ENCODE peak calls at places on chromosomes 3 and 15, in six cellular contexts. One of them, this sample, is unnamed.

GRCh38 chr3:157618075-157618760 is 115.0 kb upstream of the VEPH1 start:
- DNase-seq in fibroblast of pulmonary artery: peak
- DNase-seq in EL: peak
- DNase-seq in neural crest cell: no peak
- DNase-seq in non-pigmented ciliary epithelial cell: peak
- DNase-seq in activated CD4-positive, alpha-beta T cell treated with anti-CD3 and anti-CD28 coated beads for 36 hours: peak
- DNase-seq in this sample: peak

GRCh38 chr3:148680289-148680688 is 17.4 kb upstream of the AGTR1 start:
- DNase-seq in non-pigmented ciliary epithelial cell: no peak
- DNase-seq in activated CD4-positive, alpha-beta T cell treated with anti-CD3 and anti-CD28 coated beads for 36 hours: no peak
- DNase-seq in fibroblast of pulmonary artery: no peak
- DNase-seq in EL: no peak
- DNase-seq in neural crest cell: no peak
- DNase-seq in this sample: no peak

GRCh38 chr3:186609247-186609868 is 3.5 kb upstream of the AHSG start:
- DNase-seq in activated CD4-positive, alpha-beta T cell treated with anti-CD3 and anti-CD28 coated beads for 36 hours: peak
- DNase-seq in EL: peak
- DNase-seq in neural crest cell: no peak
- DNase-seq in non-pigmented ciliary epithelial cell: no peak
- DNase-seq in fibroblast of pulmonary artery: peak
- DNase-seq in this sample: no peak

GRCh38 chr3:187252311-187252710 is 39.2 kb downstream of the MASP1 start:
- DNase-seq in fibroblast of pulmonary artery: no peak
- DNase-seq in EL: no peak
- DNase-seq in activated CD4-positive, alpha-beta T cell treated with anti-CD3 and anti-CD28 coated beads for 36 hours: no peak
- DNase-seq in neural crest cell: no peak
- DNase-seq in non-pigmented ciliary epithelial cell: no peak
- DNase-seq in this sample: no peak

GRCh38 chr15:79195802-79196201 is 86.7 kb upstream of the ANKRD34C start:
- DNase-seq in activated CD4-positive, alpha-beta T cell treated with anti-CD3 and anti-CD28 coated beads for 36 hours: no peak
- DNase-seq in non-pigmented ciliary epithelial cell: no peak
- DNase-seq in EL: no peak
- DNase-seq in neural crest cell: no peak
- DNase-seq in fibroblast of pulmonary artery: no peak
- DNase-seq in this sample: no peak

GRCh38 chr3:105957722-105958121 is 88.9 kb upstream of the CBLB start:
- DNase-seq in EL: peak
- DNase-seq in neural crest cell: no peak
- DNase-seq in non-pigmented ciliary epithelial cell: no peak
- DNase-seq in fibroblast of pulmonary artery: peak
- DNase-seq in activated CD4-positive, alpha-beta T cell treated with anti-CD3 and anti-CD28 coated beads for 36 hours: no peak
- DNase-seq in this sample: no peak

GRCh38 chr3:141305436-141305835 is 62.9 kb upstream of the ZBTB38 start:
- DNase-seq in activated CD4-positive, alpha-beta T cell treated with anti-CD3 and anti-CD28 coated beads for 36 hours: peak
- DNase-seq in fibroblast of pulmonary artery: peak
- DNase-seq in neural crest cell: no peak
- DNase-seq in EL: peak
- DNase-seq in non-pigmented ciliary epithelial cell: no peak
- DNase-seq in this sample: no peak

GRCh38 chr3:10560060-10560861 is 54.9 kb upstream of the ATP2B2 start:
- DNase-seq in EL: no peak
- DNase-seq in neural crest cell: no peak
- DNase-seq in non-pigmented ciliary epithelial cell: no peak
- DNase-seq in fibroblast of pulmonary artery: no peak
- DNase-seq in activated CD4-positive, alpha-beta T cell treated with anti-CD3 and anti-CD28 coated beads for 36 hours: no peak
- DNase-seq in this sample: no peak

GRCh38 chr15:42528970-42529369 is 19.6 kb downstream of the LRRC57 start:
- DNase-seq in activated CD4-positive, alpha-beta T cell treated with anti-CD3 and anti-CD28 coated beads for 36 hours: no peak
- DNase-seq in neural crest cell: no peak
- DNase-seq in fibroblast of pulmonary artery: no peak
- DNase-seq in non-pigmented ciliary epithelial cell: no peak
- DNase-seq in EL: no peak
- DNase-seq in this sample: no peak

GRCh38 chr3:184230603-184231528 is 1.5 kb downstream of the VWA5B2 start:
- DNase-seq in neural crest cell: no peak
- DNase-seq in fibroblast of pulmonary artery: no peak
- DNase-seq in EL: no peak
- DNase-seq in non-pigmented ciliary epithelial cell: no peak
- DNase-seq in activated CD4-positive, alpha-beta T cell treated with anti-CD3 and anti-CD28 coated beads for 36 hours: no peak
- DNase-seq in this sample: no peak

GRCh38 chr15:99592135-99592845 is 26.5 kb downstream of the MEF2A start:
- DNase-seq in neural crest cell: no peak
- DNase-seq in non-pigmented ciliary epithelial cell: peak
- DNase-seq in activated CD4-positive, alpha-beta T cell treated with anti-CD3 and anti-CD28 coated beads for 36 hours: no peak
- DNase-seq in fibroblast of pulmonary artery: peak
- DNase-seq in EL: peak
- DNase-seq in this sample: no peak

GRCh38 chr3:177427096-177427495 is 229.8 kb upstream of the TBL1XR1 start:
- DNase-seq in non-pigmented ciliary epithelial cell: no peak
- DNase-seq in fibroblast of pulmonary artery: no peak
- DNase-seq in activated CD4-positive, alpha-beta T cell treated with anti-CD3 and anti-CD28 coated beads for 36 hours: peak
- DNase-seq in neural crest cell: no peak
- DNase-seq in EL: no peak
- DNase-seq in this sample: no peak

GRCh38 chr3:117131259-117131658 is 421.7 kb downstream of the TUSC7 start:
- DNase-seq in non-pigmented ciliary epithelial cell: no peak
- DNase-seq in neural crest cell: no peak
- DNase-seq in fibroblast of pulmonary artery: no peak
- DNase-seq in activated CD4-positive, alpha-beta T cell treated with anti-CD3 and anti-CD28 coated beads for 36 hours: no peak
- DNase-seq in EL: no peak
- DNase-seq in this sample: no peak

GRCh38 chr3:194779729-194780224 is 94.1 kb downstream of the FAM43A start:
- DNase-seq in neural crest cell: no peak
- DNase-seq in non-pigmented ciliary epithelial cell: no peak
- DNase-seq in activated CD4-positive, alpha-beta T cell treated with anti-CD3 and anti-CD28 coated beads for 36 hours: no peak
- DNase-seq in fibroblast of pulmonary artery: no peak
- DNase-seq in EL: peak
- DNase-seq in this sample: no peak

GRCh38 chr3:182300266-182300665 is 493.0 kb upstream of the ATP11B start:
- DNase-seq in activated CD4-positive, alpha-beta T cell treated with anti-CD3 and anti-CD28 coated beads for 36 hours: no peak
- DNase-seq in EL: no peak
- DNase-seq in neural crest cell: no peak
- DNase-seq in non-pigmented ciliary epithelial cell: no peak
- DNase-seq in fibroblast of pulmonary artery: no peak
- DNase-seq in this sample: no peak

GRCh38 chr3:45055411-45056143 is 29.5 kb downstream of the CLEC3B start:
- DNase-seq in non-pigmented ciliary epithelial cell: peak
- DNase-seq in neural crest cell: no peak
- DNase-seq in activated CD4-positive, alpha-beta T cell treated with anti-CD3 and anti-CD28 coated beads for 36 hours: peak
- DNase-seq in fibroblast of pulmonary artery: peak
- DNase-seq in EL: peak
- DNase-seq in this sample: no peak

GRCh38 chr3:61743686-61744242 is 182.4 kb downstream of the PTPRG start:
- DNase-seq in activated CD4-positive, alpha-beta T cell treated with anti-CD3 and anti-CD28 coated beads for 36 hours: no peak
- DNase-seq in non-pigmented ciliary epithelial cell: no peak
- DNase-seq in neural crest cell: no peak
- DNase-seq in EL: no peak
- DNase-seq in fibroblast of pulmonary artery: no peak
- DNase-seq in this sample: no peak

GRCh38 chr3:11717768-11718581 is 74.3 kb upstream of the VGLL4 start:
- DNase-seq in fibroblast of pulmonary artery: peak
- DNase-seq in EL: peak
- DNase-seq in non-pigmented ciliary epithelial cell: no peak
- DNase-seq in activated CD4-positive, alpha-beta T cell treated with anti-CD3 and anti-CD28 coated beads for 36 hours: no peak
- DNase-seq in neural crest cell: peak
- DNase-seq in this sample: no peak

GRCh38 chr3:148727242-148727641 is 29.5 kb downstream of the AGTR1 start:
- DNase-seq in fibroblast of pulmonary artery: no peak
- DNase-seq in EL: peak
- DNase-seq in neural crest cell: peak
- DNase-seq in activated CD4-positive, alpha-beta T cell treated with anti-CD3 and anti-CD28 coated beads for 36 hours: peak
- DNase-seq in non-pigmented ciliary epithelial cell: no peak
- DNase-seq in this sample: no peak

GRCh38 chr3:100045696-100046095 is 68.6 kb downstream of the FILIP1L start:
- DNase-seq in fibroblast of pulmonary artery: peak
- DNase-seq in EL: peak
- DNase-seq in non-pigmented ciliary epithelial cell: peak
- DNase-seq in activated CD4-positive, alpha-beta T cell treated with anti-CD3 and anti-CD28 coated beads for 36 hours: no peak
- DNase-seq in neural crest cell: no peak
- DNase-seq in this sample: no peak

GRCh38 chr15:60370105-60370803 is 27.5 kb downstream of the ANXA2 start:
- DNase-seq in activated CD4-positive, alpha-beta T cell treated with anti-CD3 and anti-CD28 coated beads for 36 hours: no peak
- DNase-seq in non-pigmented ciliary epithelial cell: no peak
- DNase-seq in fibroblast of pulmonary artery: peak
- DNase-seq in EL: no peak
- DNase-seq in neural crest cell: no peak
- DNase-seq in this sample: no peak

GRCh38 chr15:100114526-100114925 is 227.2 kb downstream of the ADAMTS17 start:
- DNase-seq in EL: peak
- DNase-seq in fibroblast of pulmonary artery: peak
- DNase-seq in activated CD4-positive, alpha-beta T cell treated with anti-CD3 and anti-CD28 coated beads for 36 hours: no peak
- DNase-seq in neural crest cell: no peak
- DNase-seq in non-pigmented ciliary epithelial cell: no peak
- DNase-seq in this sample: no peak

GRCh38 chr15:59594493-59594942 is 17.1 kb upstream of the GCNT3 start:
- DNase-seq in fibroblast of pulmonary artery: peak
- DNase-seq in non-pigmented ciliary epithelial cell: peak
- DNase-seq in neural crest cell: no peak
- DNase-seq in EL: peak
- DNase-seq in activated CD4-positive, alpha-beta T cell treated with anti-CD3 and anti-CD28 coated beads for 36 hours: no peak
- DNase-seq in this sample: no peak

GRCh38 chr3:188051801-188052228 is 102.1 kb upstream of the LPP start:
- DNase-seq in fibroblast of pulmonary artery: peak
- DNase-seq in activated CD4-positive, alpha-beta T cell treated with anti-CD3 and anti-CD28 coated beads for 36 hours: no peak
- DNase-seq in neural crest cell: peak
- DNase-seq in non-pigmented ciliary epithelial cell: no peak
- DNase-seq in EL: no peak
- DNase-seq in this sample: no peak

GRCh38 chr15:87619161-87619960 is 637.2 kb downstream of the NTRK3 start:
- DNase-seq in fibroblast of pulmonary artery: peak
- DNase-seq in neural crest cell: no peak
- DNase-seq in activated CD4-positive, alpha-beta T cell treated with anti-CD3 and anti-CD28 coated beads for 36 hours: no peak
- DNase-seq in non-pigmented ciliary epithelial cell: peak
- DNase-seq in EL: peak
- DNase-seq in this sample: no peak

GRCh38 chr3:88151358-88151757 is 1.6 kb downstream of the C3orf38 start:
- DNase-seq in fibroblast of pulmonary artery: no peak
- DNase-seq in neural crest cell: no peak
- DNase-seq in activated CD4-positive, alpha-beta T cell treated with anti-CD3 and anti-CD28 coated beads for 36 hours: peak
- DNase-seq in non-pigmented ciliary epithelial cell: no peak
- DNase-seq in EL: peak
- DNase-seq in this sample: no peak

GRCh38 chr3:5226783-5227182 is 39.3 kb downstream of the EDEM1 start:
- DNase-seq in EL: peak
- DNase-seq in fibroblast of pulmonary artery: peak
- DNase-seq in neural crest cell: no peak
- DNase-seq in non-pigmented ciliary epithelial cell: peak
- DNase-seq in activated CD4-positive, alpha-beta T cell treated with anti-CD3 and anti-CD28 coated beads for 36 hours: no peak
- DNase-seq in this sample: no peak

GRCh38 chr3:137347132-137347531 is 389.3 kb downstream of the IL20RB start:
- DNase-seq in activated CD4-positive, alpha-beta T cell treated with anti-CD3 and anti-CD28 coated beads for 36 hours: no peak
- DNase-seq in fibroblast of pulmonary artery: no peak
- DNase-seq in non-pigmented ciliary epithelial cell: no peak
- DNase-seq in neural crest cell: no peak
- DNase-seq in EL: no peak
- DNase-seq in this sample: no peak

GRCh38 chr3:29335438-29335837 is 54.6 kb downstream of the RBMS3 start:
- DNase-seq in EL: peak
- DNase-seq in activated CD4-positive, alpha-beta T cell treated with anti-CD3 and anti-CD28 coated beads for 36 hours: no peak
- DNase-seq in neural crest cell: peak
- DNase-seq in non-pigmented ciliary epithelial cell: peak
- DNase-seq in fibroblast of pulmonary artery: peak
- DNase-seq in this sample: peak

GRCh38 chr3:55818485-55818884 is 331.4 kb upstream of the WNT5A start:
- DNase-seq in fibroblast of pulmonary artery: no peak
- DNase-seq in EL: no peak
- DNase-seq in neural crest cell: no peak
- DNase-seq in activated CD4-positive, alpha-beta T cell treated with anti-CD3 and anti-CD28 coated beads for 36 hours: no peak
- DNase-seq in non-pigmented ciliary epithelial cell: no peak
- DNase-seq in this sample: no peak

GRCh38 chr15:67406257-67406861 is 114.6 kb upstream of the C15orf61 start:
- DNase-seq in activated CD4-positive, alpha-beta T cell treated with anti-CD3 and anti-CD28 coated beads for 36 hours: no peak
- DNase-seq in non-pigmented ciliary epithelial cell: no peak
- DNase-seq in EL: peak
- DNase-seq in fibroblast of pulmonary artery: no peak
- DNase-seq in neural crest cell: no peak
- DNase-seq in this sample: no peak

GRCh38 chr3:187013080-187013838 is 82.9 kb downstream of the ST6GAL1 start:
- DNase-seq in activated CD4-positive, alpha-beta T cell treated with anti-CD3 and anti-CD28 coated beads for 36 hours: no peak
- DNase-seq in fibroblast of pulmonary artery: peak
- DNase-seq in non-pigmented ciliary epithelial cell: no peak
- DNase-seq in EL: peak
- DNase-seq in neural crest cell: no peak
- DNase-seq in this sample: no peak

GRCh38 chr3:151724846-151725562 is 8.7 kb upstream of the AADACL2 start:
- DNase-seq in non-pigmented ciliary epithelial cell: peak
- DNase-seq in activated CD4-positive, alpha-beta T cell treated with anti-CD3 and anti-CD28 coated beads for 36 hours: no peak
- DNase-seq in EL: peak
- DNase-seq in neural crest cell: no peak
- DNase-seq in fibroblast of pulmonary artery: no peak
- DNase-seq in this sample: no peak

GRCh38 chr15:58529041-58529440 is 97.2 kb downstream of the LIPC start:
- DNase-seq in fibroblast of pulmonary artery: no peak
- DNase-seq in EL: no peak
- DNase-seq in non-pigmented ciliary epithelial cell: no peak
- DNase-seq in neural crest cell: no peak
- DNase-seq in activated CD4-positive, alpha-beta T cell treated with anti-CD3 and anti-CD28 coated beads for 36 hours: no peak
- DNase-seq in this sample: no peak

GRCh38 chr3:108008931-108009635 is 81.7 kb downstream of the CD47 start:
- DNase-seq in activated CD4-positive, alpha-beta T cell treated with anti-CD3 and anti-CD28 coated beads for 36 hours: no peak
- DNase-seq in non-pigmented ciliary epithelial cell: peak
- DNase-seq in EL: peak
- DNase-seq in fibroblast of pulmonary artery: peak
- DNase-seq in neural crest cell: no peak
- DNase-seq in this sample: no peak

GRCh38 chr3:128649264-128649663 is 1.4 kb downstream of the RPN1 start:
- DNase-seq in neural crest cell: no peak
- DNase-seq in non-pigmented ciliary epithelial cell: no peak
- DNase-seq in fibroblast of pulmonary artery: no peak
- DNase-seq in activated CD4-positive, alpha-beta T cell treated with anti-CD3 and anti-CD28 coated beads for 36 hours: no peak
- DNase-seq in EL: no peak
- DNase-seq in this sample: no peak

GRCh38 chr3:143291826-143292447 is 172.4 kb downstream of the CHST2 start:
- DNase-seq in activated CD4-positive, alpha-beta T cell treated with anti-CD3 and anti-CD28 coated beads for 36 hours: no peak
- DNase-seq in EL: no peak
- DNase-seq in fibroblast of pulmonary artery: no peak
- DNase-seq in neural crest cell: no peak
- DNase-seq in non-pigmented ciliary epithelial cell: no peak
- DNase-seq in this sample: no peak

GRCh38 chr3:66082679-66083078 is 44.0 kb upstream of the MAGI1 start:
- DNase-seq in EL: no peak
- DNase-seq in fibroblast of pulmonary artery: no peak
- DNase-seq in non-pigmented ciliary epithelial cell: no peak
- DNase-seq in neural crest cell: no peak
- DNase-seq in activated CD4-positive, alpha-beta T cell treated with anti-CD3 and anti-CD28 coated beads for 36 hours: no peak
- DNase-seq in this sample: no peak